ENCODE peak calls at places on chromosomes 7 and 10, in five cellular contexts. R is H1; M is CD8-positive, alpha-beta T cell; H is SW 1271; L is progenitor cell of endocrine pancreas. Y is an unnamed sample.

GRCh38 chr10:89042547-89042946 is 51.9 kb downstream of the FAS start:
- DNase-seq in R (no peak), M (no peak), H (no peak), L (no peak), Y (no peak)

GRCh38 chr7:70751895-70752294 is 380.0 kb upstream of the GALNT17 start:
- DNase-seq in R (no peak), M (no peak), H (no peak), L (no peak), Y (no peak)

GRCh38 chr10:13684252-13684791 is 97.6 kb downstream of the PRPF18 start:
- DNase-seq in R (no peak), M (no peak), H (no peak), L (no peak), Y (no peak)

GRCh38 chr7:70855373-70855772 is 276.6 kb upstream of the GALNT17 start:
- DNase-seq in R (no peak), M (no peak), H (no peak), L (no peak), Y (no peak)

GRCh38 chr7:35558841-35559240 is 136.1 kb downstream of the HERPUD2 start:
- DNase-seq in R (no peak), M (no peak), H (no peak), L (no peak), Y (no peak)

GRCh38 chr7:45978731-45979211 is 57.7 kb upstream of the IGFBP3 start:
- DNase-seq in R (no peak), M (no peak), H (no peak), L (no peak), Y (no peak)

GRCh38 chr7:157945401-157945800 is 608.6 kb downstream of the DNAJB6 start:
- DNase-seq in R (no peak), M (no peak), H (no peak), L (no peak), Y (no peak)

GRCh38 chr10:71323407-71323806 is 4.3 kb downstream of the SLC29A3 start:
- DNase-seq in R (no peak), M (no peak), H (peak), L (no peak), Y (no peak)

GRCh38 chr7:1123721-1124120 is 35.8 kb downstream of the GPER1 start:
- DNase-seq in R (peak), M (no peak), H (no peak), L (peak), Y (peak)

GRCh38 chr7:113796557-113796956 is 122.3 kb downstream of the PPP1R3A start:
- DNase-seq in R (no peak), M (no peak), H (peak), L (no peak), Y (peak)

GRCh38 chr10:86169066-86169465 is 197.5 kb downstream of the GRID1 start:
- DNase-seq in R (no peak), M (no peak), H (no peak), L (no peak), Y (no peak)

GRCh38 chr7:104149822-104150221 is 58.0 kb downstream of the ORC5 start:
- DNase-seq in R (no peak), M (no peak), H (no peak), L (no peak), Y (no peak)

GRCh38 chr7:30231271-30231670 is 53.1 kb upstream of the ZNRF2 start:
- DNase-seq in R (no peak), M (no peak), H (no peak), L (no peak), Y (no peak)

GRCh38 chr10:93417264-93417663 is 64.9 kb downstream of the MYOF start:
- DNase-seq in R (no peak), M (no peak), H (no peak), L (no peak), Y (no peak)

GRCh38 chr7:151123485-151124204 is 37.4 kb downstream of the AGAP3 start:
- DNase-seq in R (no peak), M (peak), H (peak), L (peak), Y (peak)

GRCh38 chr7:97272237-97272975 is 154.9 kb downstream of the SDHAF3 start:
- DNase-seq in R (no peak), M (no peak), H (no peak), L (no peak), Y (no peak)

GRCh38 chr7:131188367-131189339 is 139.0 kb upstream of the MKLN1 start:
- DNase-seq in R (no peak), M (peak), H (peak), L (no peak), Y (peak)

GRCh38 chr7:21256310-21256877 is 171.5 kb upstream of the SP4 start:
- DNase-seq in R (no peak), M (no peak), H (peak), L (no peak), Y (no peak)

GRCh38 chr10:86594535-86594934 is 59.8 kb upstream of the OPN4 start:
- DNase-seq in R (no peak), M (no peak), H (no peak), L (no peak), Y (no peak)

GRCh38 chr7:29359480-29360093 is 165.0 kb downstream of the CHN2 start:
- DNase-seq in R (no peak), M (no peak), H (no peak), L (no peak), Y (no peak)

GRCh38 chr7:119664601-119665000 is 608.4 kb upstream of the KCND2 start:
- DNase-seq in R (no peak), M (no peak), H (peak), L (no peak), Y (no peak)

GRCh38 chr10:32958992-32959703 is 1.1 kb upstream of the ITGB1 start:
- DNase-seq in R (no peak), M (no peak), H (peak), L (no peak), Y (no peak)

GRCh38 chr10:22435650-22436049 is 90.4 kb downstream of the SPAG6 start:
- DNase-seq in R (no peak), M (no peak), H (no peak), L (no peak), Y (no peak)

GRCh38 chr7:130845581-130846085 is 111.6 kb upstream of the KLF14 start:
- DNase-seq in R (no peak), M (no peak), H (peak), L (no peak), Y (peak)

GRCh38 chr7:87628780-87629569 is 777 bp downstream of the RUNDC3B start:
- DNase-seq in R (no peak), M (peak), H (peak), L (peak), Y (no peak)

GRCh38 chr10:167383-167782 is 32.1 kb downstream of the ZMYND11 start:
- DNase-seq in R (no peak), M (no peak), H (no peak), L (no peak), Y (no peak)

GRCh38 chr10:33241351-33241750 is 93.1 kb downstream of the NRP1 start:
- DNase-seq in R (no peak), M (no peak), H (no peak), L (no peak), Y (no peak)